ENCODE peak calls at places on chromosomes 3 and 15, in eight cellular contexts. F, U, I, S, P, O, X and D are unnamed samples.
A peak's percentile ranks its signal among the peaks of the same experiment; 100 is the strongest.

GRCh38 chr3:128923607-128924385 is 44.4 kb downstream of the ACAD9 start:
- DNase-seq in F (no peak), U (no peak), I (no peak), S (no peak), P (no peak), O (no peak), X (no peak), D (no peak)

GRCh38 chr3:133874344-133874743 is 21.3 kb downstream of the RAB6B start:
- DNase-seq in F (no peak), U (no peak), I (no peak), S (peak; percentile 32), P (no peak), O (no peak), X (no peak), D (no peak)

GRCh38 chr3:142657033-142657432 is 60.8 kb downstream of the PLS1 start:
- DNase-seq in F (no peak), U (no peak), I (no peak), S (no peak), P (no peak), O (no peak), X (no peak), D (no peak)

GRCh38 chr3:177516130-177517011 is 319.1 kb upstream of the TBL1XR1 start:
- DNase-seq in F (peak; percentile 65), U (peak; percentile 54), I (no peak), S (peak; percentile 39), P (no peak), O (peak; percentile 66), X (peak; percentile 43), D (no peak)

GRCh38 chr3:113186566-113186965 is 24.8 kb upstream of the BOC start:
- DNase-seq in F (no peak), U (no peak), I (no peak), S (no peak), P (no peak), O (no peak), X (no peak), D (peak; percentile 57)

GRCh38 chr3:134369231-134369741 is 5.0 kb downstream of the AMOTL2 start:
- DNase-seq in F (peak; percentile 36), U (no peak), I (no peak), S (peak; percentile 78), P (no peak), O (no peak), X (no peak), D (no peak)

GRCh38 chr15:94162946-94163345 is 68.4 kb upstream of the MCTP2 start:
- DNase-seq in F (no peak), U (no peak), I (no peak), S (no peak), P (no peak), O (no peak), X (no peak), D (no peak)

GRCh38 chr3:169325821-169326220 is 337.7 kb downstream of the MECOM start:
- DNase-seq in F (no peak), U (no peak), I (no peak), S (no peak), P (no peak), O (no peak), X (no peak), D (no peak)

GRCh38 chr15:32864051-32864450 is 146.2 kb downstream of the GREM1 start:
- DNase-seq in F (no peak), U (no peak), I (no peak), S (no peak), P (no peak), O (no peak), X (no peak), D (no peak)

GRCh38 chr15:24856397-24857093 is 98.2 kb upstream of the SNRPN start:
- DNase-seq in F (no peak), U (no peak), I (no peak), S (no peak), P (no peak), O (no peak), X (peak; percentile 49), D (no peak)

GRCh38 chr3:176431073-176431472 is 766.2 kb downstream of the TBL1XR1 start:
- DNase-seq in F (no peak), U (no peak), I (no peak), S (no peak), P (no peak), O (no peak), X (no peak), D (no peak)

DNA sequence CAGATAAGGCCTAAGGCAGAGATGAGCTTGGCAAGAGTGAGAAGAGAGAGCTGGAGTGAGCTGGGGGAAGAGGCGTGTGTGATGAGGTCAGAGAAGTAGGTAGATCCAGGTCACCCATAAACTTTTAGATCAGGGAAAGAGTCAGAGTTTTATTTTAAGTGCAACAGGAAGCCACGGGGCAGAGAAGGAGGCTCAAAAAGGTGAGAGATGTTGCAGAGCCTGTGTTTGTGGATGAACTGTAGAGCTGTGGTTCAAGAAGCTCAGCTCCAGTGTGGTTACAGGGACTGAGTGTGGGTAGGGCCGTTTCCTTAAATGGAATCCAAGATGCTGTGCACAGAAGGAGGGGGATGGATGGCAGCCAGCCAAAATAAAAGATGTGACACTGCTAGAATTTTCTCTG is 337.2 kb downstream of the SATB1 start:
- DNase-seq in F (no peak), U (no peak), I (no peak), S (no peak), P (no peak), O (no peak), X (no peak), D (no peak)
- H3K4me1 ChIP-seq in F (no peaks in the 10 kb centered on the region), U (no peaks in the 10 kb centered on the region), I (no peaks in the 10 kb centered on the region), S (no peaks in the 10 kb centered on the region), P (no peaks in the 10 kb centered on the region), O (no peaks in the 10 kb centered on the region), X (no peaks in the 10 kb centered on the region), D (no peaks in the 10 kb centered on the region)

DNA sequence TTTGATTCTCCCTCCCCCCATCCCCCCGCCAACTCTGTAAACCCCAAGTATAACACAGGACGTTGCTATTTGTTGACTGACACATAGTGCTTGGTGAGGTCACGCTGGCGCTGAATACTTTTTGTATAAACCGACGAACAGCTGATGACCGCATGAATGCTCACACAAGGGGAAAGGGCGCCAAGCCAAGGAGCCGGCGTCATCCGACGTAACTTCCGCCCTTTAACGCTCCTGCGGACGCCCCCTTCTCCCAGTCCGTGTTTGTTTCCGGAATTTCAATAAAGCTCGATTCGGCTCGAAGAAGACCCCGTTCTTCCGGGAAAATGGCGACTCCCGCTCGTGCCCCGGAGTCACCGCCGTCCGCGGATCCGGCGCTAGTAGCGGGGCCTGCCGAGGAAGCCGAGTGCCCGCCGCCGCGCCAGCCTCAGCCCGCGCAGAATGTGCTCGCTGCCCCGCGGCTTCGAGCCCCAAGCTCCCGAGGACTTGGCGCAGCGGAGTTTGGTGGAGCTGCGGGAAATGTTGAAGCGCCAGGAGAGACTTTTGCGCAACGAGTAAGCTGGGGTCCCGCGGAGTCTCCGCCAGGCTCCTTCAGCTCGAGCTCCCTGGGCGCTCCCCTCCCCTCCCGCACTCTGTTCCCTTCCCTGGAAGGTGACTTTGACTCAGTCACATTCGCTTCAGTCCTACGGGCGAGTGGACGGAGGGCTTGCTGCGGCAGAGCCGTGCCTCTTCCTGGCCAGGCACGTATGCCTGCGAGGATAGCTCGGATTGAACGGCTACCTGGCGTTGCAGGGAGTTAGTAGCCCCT is at the start of gene POLR2M:
- DNase-seq in F (peak; percentile 98), U (peak; percentile 97), I (peak; percentile 71), S (peak; percentile 100), P (peak; percentile 98), O (peak; percentile 96), X (peak; percentile 94), D (peak; percentile 100)
- H3K4me1 ChIP-seq in F (peaks cover 31% of the 10 kb centered on the region), U (no peaks in the 10 kb centered on the region), I (peaks cover 5% of the 10 kb centered on the region), S (peaks cover 12% of the 10 kb centered on the region), P (peaks cover 36% of the 10 kb centered on the region), O (peaks cover 6% of the 10 kb centered on the region), X (peaks cover 32% of the 10 kb centered on the region), D (peaks cover 41% of the 10 kb centered on the region)

DNA sequence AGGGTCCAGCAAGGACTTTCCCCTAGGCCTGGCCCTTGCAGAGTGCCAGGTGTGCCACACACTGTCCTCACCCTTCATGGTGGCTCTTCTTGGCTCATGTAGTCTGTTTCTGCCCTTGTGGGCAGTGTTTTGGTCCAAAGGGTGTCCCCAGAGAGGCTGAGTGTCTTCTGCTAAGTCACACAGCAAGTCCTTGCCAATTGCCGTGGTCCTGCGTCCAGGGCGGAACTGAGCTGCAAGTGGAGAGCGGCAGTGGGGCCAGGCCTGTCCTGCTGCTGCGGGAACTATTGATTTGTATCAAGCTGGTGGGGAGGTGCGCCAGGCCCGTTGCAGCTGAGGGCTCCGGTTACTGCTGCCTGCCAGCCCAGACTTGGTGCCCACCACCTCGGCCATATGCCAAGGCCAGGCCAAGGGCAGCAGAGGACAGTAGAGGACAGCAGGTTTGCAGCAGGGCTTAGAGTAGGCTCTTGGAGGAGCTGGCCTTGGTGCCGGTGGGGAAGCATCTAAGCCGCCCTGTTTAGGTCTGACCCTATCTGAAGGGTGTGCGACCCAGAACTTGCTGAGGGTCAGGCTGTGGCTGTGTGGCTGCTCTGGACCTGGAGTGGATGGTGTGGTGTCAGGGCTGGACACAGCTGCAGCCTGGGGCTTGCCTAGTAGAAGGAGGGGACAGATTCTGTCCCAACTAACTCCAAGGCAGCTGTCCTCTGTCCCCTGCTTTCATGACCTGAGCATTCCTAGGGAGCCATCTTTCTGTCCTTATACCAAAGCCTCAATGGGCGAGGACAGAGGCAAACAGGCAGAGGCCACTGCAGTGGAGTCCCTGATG is 4.5 kb downstream of the AMIGO3 start:
- DNase-seq in F (no peak), U (no peak), I (no peak), S (no peak), P (peak; percentile 11), O (no peak), X (no peak), D (no peak)
- H3K4me1 ChIP-seq in F (peaks cover 35% of the 10 kb centered on the region), U (peaks cover 6% of the 10 kb centered on the region), I (peaks cover 17% of the 10 kb centered on the region), S (no peaks in the 10 kb centered on the region), P (peaks cover 16% of the 10 kb centered on the region), O (peaks cover 9% of the 10 kb centered on the region), X (peaks cover 15% of the 10 kb centered on the region), D (peaks cover 17% of the 10 kb centered on the region)

GRCh38 chr15:67067161-67067853 is 1.9 kb downstream of the SMAD3 start:
- DNase-seq in F (no peak), U (no peak), I (no peak), S (peak; percentile 64), P (no peak), O (no peak), X (peak; percentile 18), D (no peak)

GRCh38 chr15:67070150-67070549 is 4.7 kb downstream of the SMAD3 start:
- DNase-seq in F (no peak), U (no peak), I (no peak), S (no peak), P (no peak), O (no peak), X (no peak), D (no peak)

GRCh38 chr15:67067930-67068542 is 2.6 kb downstream of the SMAD3 start:
- DNase-seq in F (no peak), U (no peak), I (no peak), S (peak; percentile 56), P (no peak), O (no peak), X (no peak), D (no peak)

GRCh38 chr15:67070892-67071664 is 5.7 kb downstream of the SMAD3 start:
- DNase-seq in F (no peak), U (no peak), I (no peak), S (no peak), P (no peak), O (no peak), X (no peak), D (no peak)

DNA sequence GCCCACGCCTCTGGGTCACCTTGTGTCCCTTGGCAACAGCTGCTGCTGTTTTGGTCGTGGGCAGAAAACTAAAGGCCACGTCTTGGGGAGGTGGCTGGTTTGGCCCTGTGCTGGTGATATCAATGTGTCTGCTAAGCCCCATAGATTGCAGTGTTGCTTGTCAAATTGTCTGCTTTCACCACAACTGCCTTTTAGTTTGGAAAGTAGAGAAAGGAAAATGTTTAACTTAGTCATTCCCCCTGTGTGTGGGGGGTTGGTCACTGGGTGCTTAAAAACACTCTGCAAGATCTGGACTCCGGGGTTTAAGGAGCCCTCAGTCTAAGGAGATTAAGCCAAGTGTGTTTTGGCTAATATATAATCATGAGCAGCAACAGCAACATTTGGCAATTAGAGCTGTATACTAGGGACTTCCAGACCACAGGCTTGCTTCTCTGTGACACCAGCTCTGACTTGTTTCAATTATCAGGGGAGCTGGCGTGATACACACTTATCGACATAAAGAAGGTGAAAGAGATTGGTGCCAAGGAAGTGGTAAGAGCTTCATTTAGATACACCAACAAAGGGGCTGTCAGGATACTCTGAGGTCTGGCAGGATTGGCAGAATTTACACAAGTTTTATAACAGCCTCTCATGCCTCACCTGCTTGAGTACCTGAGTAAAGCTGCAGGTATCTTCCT is 3.5 kb downstream of the SMAD3 start:
- DNase-seq in F (no peak), U (no peak), I (no peak), S (peak; percentile 66), P (no peak), O (no peak), X (no peak), D (no peak)
- H3K4me1 ChIP-seq in F (peaks cover 67% of the 10 kb centered on the region), U (no peaks in the 10 kb centered on the region), I (peaks cover 32% of the 10 kb centered on the region), S (peaks cover 29% of the 10 kb centered on the region), P (peaks cover 63% of the 10 kb centered on the region), O (peaks cover 26% of the 10 kb centered on the region), X (peaks cover 63% of the 10 kb centered on the region), D (peaks cover 76% of the 10 kb centered on the region)